ENCODE peak calls at places on chromosome 4, in ten cellular contexts. One of them, this sample, is unnamed.

GRCh38 chr4:25310825-25311210 is 1.8 kb upstream of the ZCCHC4 start:
- DNase-seq in HCT116: no peak
- DNase-seq in GM12891: no peak
- DNase-seq in stomach: no peak
- DNase-seq in breast epithelium: no peak
- DNase-seq in heart left ventricle: no peak
- DNase-seq in H54: no peak
- DNase-seq in A549: no peak
- DNase-seq in suprapubic skin: no peak
- DNase-seq in lower leg skin: no peak
- DNase-seq in this sample: no peak

GRCh38 chr4:2353222-2354107 is 65.0 kb downstream of the ZFYVE28 start:
- DNase-seq in suprapubic skin: peak
- DNase-seq in stomach: no peak
- DNase-seq in GM12891: no peak
- DNase-seq in heart left ventricle: peak
- DNase-seq in A549: no peak
- DNase-seq in lower leg skin: no peak
- DNase-seq in HCT116: no peak
- DNase-seq in breast epithelium: peak
- DNase-seq in H54: no peak
- DNase-seq in this sample: no peak

GRCh38 chr4:23789765-23790164 is 100.1 kb downstream of the PPARGC1A start:
- DNase-seq in suprapubic skin: no peak
- DNase-seq in lower leg skin: no peak
- DNase-seq in HCT116: no peak
- DNase-seq in stomach: no peak
- DNase-seq in heart left ventricle: peak
- DNase-seq in GM12891: no peak
- DNase-seq in H54: peak
- DNase-seq in breast epithelium: no peak
- DNase-seq in A549: no peak
- DNase-seq in this sample: peak

GRCh38 chr4:102089850-102090621 is 255.2 kb downstream of the SLC39A8 start:
- DNase-seq in HCT116: no peak
- DNase-seq in heart left ventricle: no peak
- DNase-seq in stomach: no peak
- DNase-seq in H54: no peak
- DNase-seq in GM12891: no peak
- DNase-seq in lower leg skin: no peak
- DNase-seq in suprapubic skin: no peak
- DNase-seq in A549: no peak
- DNase-seq in breast epithelium: no peak
- DNase-seq in this sample: no peak

GRCh38 chr4:139144161-139144859 is 32.7 kb downstream of the ELF2 start:
- DNase-seq in stomach: peak
- DNase-seq in breast epithelium: no peak
- DNase-seq in HCT116: no peak
- DNase-seq in suprapubic skin: no peak
- DNase-seq in H54: peak
- DNase-seq in heart left ventricle: peak
- DNase-seq in A549: no peak
- DNase-seq in lower leg skin: peak
- DNase-seq in GM12891: no peak
- DNase-seq in this sample: peak

GRCh38 chr4:2132438-2132837 is 73.3 kb downstream of the NAT8L start:
- DNase-seq in lower leg skin: no peak
- DNase-seq in heart left ventricle: no peak
- DNase-seq in H54: no peak
- DNase-seq in GM12891: no peak
- DNase-seq in suprapubic skin: no peak
- DNase-seq in A549: peak
- DNase-seq in stomach: no peak
- DNase-seq in breast epithelium: no peak
- DNase-seq in HCT116: peak
- DNase-seq in this sample: no peak

GRCh38 chr4:24202579-24202978 is 312.7 kb upstream of the PPARGC1A start:
- DNase-seq in lower leg skin: no peak
- DNase-seq in GM12891: no peak
- DNase-seq in heart left ventricle: no peak
- DNase-seq in stomach: no peak
- DNase-seq in suprapubic skin: no peak
- DNase-seq in H54: no peak
- DNase-seq in A549: no peak
- DNase-seq in HCT116: no peak
- DNase-seq in breast epithelium: no peak
- DNase-seq in this sample: no peak

GRCh38 chr4:1061747-1062146 is 50.3 kb downstream of the FGFRL1 start:
- DNase-seq in suprapubic skin: peak
- DNase-seq in A549: no peak
- DNase-seq in GM12891: no peak
- DNase-seq in stomach: no peak
- DNase-seq in heart left ventricle: no peak
- DNase-seq in breast epithelium: no peak
- DNase-seq in HCT116: no peak
- DNase-seq in lower leg skin: no peak
- DNase-seq in H54: no peak
- DNase-seq in this sample: no peak

DNA sequence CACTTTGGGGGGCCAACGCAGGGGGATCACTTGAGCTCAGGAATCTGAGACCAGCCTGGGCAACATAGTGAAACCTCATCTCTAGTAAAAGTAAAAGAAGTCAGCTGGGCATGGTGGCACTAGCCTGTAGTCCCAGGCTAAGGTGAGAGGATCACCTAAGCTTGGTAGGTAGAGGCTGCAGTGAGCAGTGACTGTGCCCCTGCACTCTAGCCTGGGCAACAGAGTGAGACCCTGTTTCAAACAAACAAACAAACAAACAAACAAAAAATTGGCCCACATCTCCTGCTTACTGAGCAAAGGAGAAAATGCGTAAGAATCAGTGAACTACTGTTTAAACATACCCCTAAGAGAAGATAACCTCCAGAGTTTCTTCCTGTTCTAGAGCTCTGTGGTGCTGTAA is 85.3 kb downstream of the FRYL start:
- DNase-seq in breast epithelium: no peak
- DNase-seq in stomach: no peak
- DNase-seq in heart left ventricle: no peak
- DNase-seq in A549: no peak
- DNase-seq in lower leg skin: no peak
- DNase-seq in GM12891: no peak
- DNase-seq in H54: no peak
- DNase-seq in HCT116: no peak
- DNase-seq in suprapubic skin: no peak
- DNase-seq in this sample: no peak
- TF ChIP-seq POLR2A in breast epithelium: no peak
- TF ChIP-seq POLR2A in stomach: no peak
- TF ChIP-seq POLR2A in heart left ventricle: no peak
- TF ChIP-seq POLR2A in A549: no peak
- TF ChIP-seq POLR2A in lower leg skin: no peak
- TF ChIP-seq POLR2A in GM12891: no peak
- TF ChIP-seq POLR2A in H54: no peak
- TF ChIP-seq POLR2A in HCT116: no peak
- TF ChIP-seq POLR2A in suprapubic skin: no peak
- TF ChIP-seq POLR2A in this sample: no peak

GRCh38 chr4:75516144-75516543 is 1.9 kb downstream of the THAP6 start:
- DNase-seq in GM12891: no peak
- DNase-seq in breast epithelium: no peak
- DNase-seq in suprapubic skin: no peak
- DNase-seq in stomach: no peak
- DNase-seq in heart left ventricle: no peak
- DNase-seq in lower leg skin: no peak
- DNase-seq in A549: no peak
- DNase-seq in H54: no peak
- DNase-seq in HCT116: no peak
- DNase-seq in this sample: no peak

GRCh38 chr4:75513529-75514130 is 573 bp downstream of the RCHY1 start:
- DNase-seq in heart left ventricle: no peak
- DNase-seq in HCT116: no peak
- DNase-seq in lower leg skin: no peak
- DNase-seq in GM12891: no peak
- DNase-seq in A549: no peak
- DNase-seq in breast epithelium: no peak
- DNase-seq in suprapubic skin: no peak
- DNase-seq in H54: no peak
- DNase-seq in stomach: no peak
- DNase-seq in this sample: peak

GRCh38 chr4:75512336-75513211 is 1.6 kb downstream of the RCHY1 start:
- DNase-seq in A549: no peak
- DNase-seq in stomach: no peak
- DNase-seq in H54: no peak
- DNase-seq in GM12891: no peak
- DNase-seq in lower leg skin: no peak
- DNase-seq in heart left ventricle: no peak
- DNase-seq in HCT116: no peak
- DNase-seq in suprapubic skin: no peak
- DNase-seq in breast epithelium: no peak
- DNase-seq in this sample: no peak

GRCh38 chr4:75514131-75514948 is at the start of the genes RCHY1 and THAP6:
- DNase-seq in GM12891: peak
- DNase-seq in breast epithelium: peak
- DNase-seq in heart left ventricle: peak
- DNase-seq in H54: peak
- DNase-seq in suprapubic skin: peak
- DNase-seq in HCT116: peak
- DNase-seq in stomach: peak
- DNase-seq in lower leg skin: peak
- DNase-seq in A549: peak
- DNase-seq in this sample: peak

DNA sequence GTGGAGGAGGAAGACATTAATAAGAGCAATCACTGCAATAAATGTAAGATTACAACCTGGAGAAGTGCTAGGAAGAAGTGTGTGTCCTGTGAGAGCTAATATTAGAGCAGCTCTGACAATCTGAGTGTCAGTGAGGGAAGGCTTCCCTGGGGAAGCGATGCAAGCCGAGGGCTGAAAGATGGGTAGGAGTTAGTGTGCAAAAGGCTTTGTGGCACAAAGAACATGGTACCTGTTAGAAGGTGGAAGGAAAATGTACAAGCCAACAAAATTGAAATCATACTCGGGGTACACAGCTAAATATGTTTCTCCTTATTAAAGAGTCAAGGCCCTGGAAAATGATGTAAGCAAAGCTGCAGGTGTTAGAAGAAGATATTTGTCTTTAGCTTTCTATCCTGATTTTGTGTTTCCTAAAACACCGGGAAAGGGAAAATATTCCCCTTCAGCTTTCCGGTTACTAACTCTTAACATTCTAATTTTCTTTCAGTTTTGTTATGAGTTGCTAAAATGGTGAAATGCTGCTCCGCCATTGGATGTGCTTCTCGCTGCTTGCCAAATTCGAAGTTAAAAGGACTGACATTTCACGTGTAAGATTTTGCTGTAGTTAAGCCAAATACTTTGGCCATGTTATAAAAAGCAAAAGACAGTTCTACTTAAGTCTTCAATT is 808 bp downstream of the THAP6 start:
- DNase-seq in H54: no peak
- DNase-seq in heart left ventricle: no peak
- DNase-seq in GM12891: no peak
- DNase-seq in HCT116: no peak
- DNase-seq in breast epithelium: no peak
- DNase-seq in A549: no peak
- DNase-seq in lower leg skin: no peak
- DNase-seq in suprapubic skin: no peak
- DNase-seq in stomach: no peak
- DNase-seq in this sample: no peak
- TF ChIP-seq POLR2A in H54: no peak
- TF ChIP-seq POLR2A in heart left ventricle: no peak
- TF ChIP-seq POLR2A in GM12891: no peak
- TF ChIP-seq POLR2A in HCT116: no peak
- TF ChIP-seq POLR2A in breast epithelium: no peak
- TF ChIP-seq POLR2A in A549: no peak
- TF ChIP-seq POLR2A in lower leg skin: no peak
- TF ChIP-seq POLR2A in suprapubic skin: no peak
- TF ChIP-seq POLR2A in stomach: no peak
- TF ChIP-seq POLR2A in this sample: no peak

DNA sequence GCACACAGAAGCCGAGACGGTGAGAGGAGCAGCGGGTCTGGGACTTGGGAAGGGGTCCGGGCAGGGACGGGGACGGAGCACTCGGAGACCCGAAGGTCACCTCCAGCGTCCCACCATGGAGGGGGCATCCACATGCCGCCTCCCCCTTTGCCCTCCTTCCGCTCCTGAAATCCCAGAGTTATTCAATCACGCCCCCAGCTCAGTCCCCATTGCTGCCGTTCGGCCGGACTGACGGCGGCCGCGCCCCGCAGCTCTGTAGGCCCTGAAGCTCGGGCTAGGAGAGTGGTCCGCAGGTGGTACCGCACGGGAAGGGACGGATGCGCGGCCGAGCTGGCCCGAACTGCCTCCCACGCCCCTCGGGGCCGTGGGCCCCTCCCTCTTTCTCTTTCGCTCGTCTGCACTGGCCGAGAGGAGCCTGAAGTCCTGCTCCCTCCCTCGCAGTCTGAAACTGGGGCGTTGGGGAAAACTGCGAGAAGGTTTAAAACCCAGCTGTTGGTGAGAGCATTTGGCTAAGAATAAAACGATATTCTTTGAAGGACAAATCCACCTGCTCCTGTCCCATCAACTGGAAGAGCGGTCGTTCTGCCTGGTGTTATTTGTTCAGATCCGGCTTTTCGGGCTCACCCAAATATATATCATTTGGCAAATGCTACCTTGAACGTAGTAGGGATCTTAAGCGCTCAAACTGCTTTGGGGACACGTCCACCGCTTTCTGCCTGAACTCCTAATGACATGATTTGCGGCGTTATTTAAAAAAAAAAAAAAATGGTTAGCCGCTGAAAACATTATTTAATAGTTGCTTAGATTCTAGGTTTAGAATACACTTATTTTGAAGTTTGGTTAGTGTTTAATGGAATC is 719 bp downstream of the USO1 start:
- DNase-seq in lower leg skin: peak
- DNase-seq in GM12891: peak
- DNase-seq in HCT116: peak
- DNase-seq in heart left ventricle: peak
- DNase-seq in H54: peak
- DNase-seq in A549: peak
- DNase-seq in suprapubic skin: peak
- DNase-seq in stomach: peak
- DNase-seq in breast epithelium: peak
- DNase-seq in this sample: peak
- TF ChIP-seq POLR2A in lower leg skin: no peak
- TF ChIP-seq POLR2A in GM12891: peak
- TF ChIP-seq POLR2A in HCT116: no peak
- TF ChIP-seq POLR2A in heart left ventricle: no peak
- TF ChIP-seq POLR2A in H54: peak
- TF ChIP-seq POLR2A in A549: peak
- TF ChIP-seq POLR2A in suprapubic skin: no peak
- TF ChIP-seq POLR2A in stomach: peak
- TF ChIP-seq POLR2A in breast epithelium: no peak
- TF ChIP-seq POLR2A in this sample: no peak

DNA sequence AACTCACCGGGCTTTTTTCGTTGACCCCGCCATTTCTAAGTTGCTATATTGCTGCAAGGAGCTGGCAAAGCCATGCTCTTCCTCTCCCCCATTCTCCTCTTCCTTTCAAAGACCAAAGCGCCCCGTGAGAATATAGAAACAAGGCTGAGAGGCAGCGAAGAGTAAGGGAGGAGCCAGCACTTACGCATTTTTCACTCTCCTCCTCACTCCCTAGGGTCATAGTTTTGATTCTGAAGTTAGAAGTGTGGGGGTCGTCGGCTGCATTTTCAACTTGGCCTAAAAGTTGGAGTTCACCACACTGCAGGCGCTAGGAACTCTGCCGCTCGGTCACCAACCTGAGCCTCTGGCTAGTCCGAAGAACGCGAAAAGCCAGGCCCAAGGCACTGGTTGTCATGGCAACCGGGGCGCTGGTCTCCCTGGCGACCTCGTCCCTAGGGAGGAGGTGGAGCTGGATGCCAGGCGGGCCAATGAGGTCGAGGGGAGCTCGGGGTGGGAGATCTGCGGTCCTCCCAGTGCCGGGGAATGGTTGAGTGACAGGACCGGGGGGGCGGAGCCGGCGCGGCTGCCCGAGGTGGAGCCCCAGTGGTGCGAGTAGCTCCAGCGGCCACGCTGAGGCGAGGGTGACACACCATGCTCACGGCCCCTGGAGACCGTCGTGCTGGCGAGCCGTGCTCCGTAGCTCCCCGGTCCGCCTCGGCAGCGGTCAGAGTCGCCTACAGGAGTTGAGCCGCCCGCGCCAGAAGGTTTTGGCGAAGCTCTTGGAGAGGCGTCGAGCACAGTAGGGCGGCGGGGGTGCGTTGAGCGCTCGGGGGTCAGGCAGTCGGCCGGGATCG is at the start of gene PTPN13:
- DNase-seq in A549: peak
- DNase-seq in GM12891: peak
- DNase-seq in HCT116: peak
- DNase-seq in suprapubic skin: peak
- DNase-seq in stomach: peak
- DNase-seq in H54: peak
- DNase-seq in breast epithelium: peak
- DNase-seq in lower leg skin: peak
- DNase-seq in heart left ventricle: peak
- DNase-seq in this sample: peak
- TF ChIP-seq POLR2A in A549: peak
- TF ChIP-seq POLR2A in GM12891: peak
- TF ChIP-seq POLR2A in HCT116: peak
- TF ChIP-seq POLR2A in suprapubic skin: peak
- TF ChIP-seq POLR2A in stomach: peak
- TF ChIP-seq POLR2A in H54: peak
- TF ChIP-seq POLR2A in breast epithelium: peak
- TF ChIP-seq POLR2A in lower leg skin: no peak
- TF ChIP-seq POLR2A in heart left ventricle: no peak
- TF ChIP-seq POLR2A in this sample: peak

This sample was measured in uterus.